ENCODE peak calls at places on chromosomes 5 and 9, in five cellular contexts. W is fibroblast of lung; Y is DMS 273 treated with DMSO at 0.1 percent for 48 hours; C is EH; D is stimulated activated CD4-positive, alpha-beta T cell treated with anti-CD3 and anti-CD28 coated beads, Interleukin-1b, Interleukin-23, amount 100 ng/mL, for 24 hours. J is an unnamed sample.

GRCh38 chr9:72554221-72554641 is 32.8 kb downstream of the TMC1 start:
- DNase-seq in C (peak; percentile 100), D (no peak), Y (no peak), W (peak; percentile 67), J (peak; percentile 82)

GRCh38 chr9:16871358-16872151 is 1.1 kb upstream of the BNC2 start:
- DNase-seq in W (peak; percentile 94), C (peak; percentile 89), Y (no peak), D (no peak), J (peak; percentile 79)

GRCh38 chr5:154603978-154604679 is 126.1 kb upstream of the HAND1 start:
- DNase-seq in D (no peak), C (peak; percentile 60), W (peak; percentile 38), Y (peak; percentile 5), J (peak; percentile 47)

GRCh38 chr5:159184858-159185381 is 24.4 kb downstream of the RNF145 start:
- DNase-seq in C (peak; percentile 93), Y (no peak), D (peak; percentile 25), W (peak; percentile 59), J (peak; percentile 97)

GRCh38 chr5:157820593-157821252 is 38.2 kb downstream of the CLINT1 start:
- DNase-seq in C (peak; percentile 43), Y (no peak), D (no peak), W (peak; percentile 75), J (peak; percentile 66)

GRCh38 chr5:143314664-143315063 is 88.8 kb downstream of the NR3C1 start:
- DNase-seq in Y (no peak), W (peak; percentile 63), C (peak; percentile 89), D (no peak), J (peak; percentile 86)

GRCh38 chr5:5602554-5602953 is 180.1 kb downstream of the ICE1 start:
- DNase-seq in W (no peak), D (no peak), Y (no peak), C (no peak), J (no peak)

GRCh38 chr9:125409637-125410521 is 148.3 kb downstream of the GAPVD1 start:
- DNase-seq in C (peak; percentile 34), Y (no peak), W (no peak), D (no peak), J (peak; percentile 63)

GRCh38 chr9:137462396-137463193 is 3.5 kb upstream of the NSMF start:
- DNase-seq in W (no peak), D (no peak), Y (peak; percentile 76), C (no peak), J (no peak)

GRCh38 chr9:34993502-34994428 is 4.2 kb downstream of the DNAJB5 start:
- DNase-seq in D (no peak), W (peak; percentile 91), C (peak; percentile 70), Y (peak; percentile 14), J (no peak)

GRCh38 chr5:134289509-134290113 is 63.7 kb upstream of the PPP2CA start:
- DNase-seq in W (peak; percentile 89), Y (peak; percentile 20), D (no peak), C (peak; percentile 81), J (peak; percentile 88)

GRCh38 chr5:176882566-176882900 is 16.6 kb downstream of the HK3 start:
- DNase-seq in D (no peak), W (no peak), Y (no peak), C (no peak), J (no peak)

GRCh38 chr5:69300537-69301203 is 31.9 kb downstream of the CCDC125 start:
- DNase-seq in Y (no peak), C (no peak), D (no peak), W (no peak), J (no peak)

GRCh38 chr9:129775443-129775842 is 22.6 kb upstream of the PTGES start:
- DNase-seq in D (no peak), W (no peak), Y (no peak), C (no peak), J (no peak)

GRCh38 chr9:98457696-98458370 is 202.4 kb upstream of the TBC1D2 start:
- DNase-seq in D (no peak), W (no peak), Y (no peak), C (peak; percentile 68), J (peak; percentile 21)

GRCh38 chr5:96876292-96876850 is at the start of gene ERAP2:
- DNase-seq in D (no peak), C (peak; percentile 59), Y (peak; percentile 31), W (peak; percentile 74), J (peak; percentile 66)

GRCh38 chr9:85569988-85570387 is 171.8 kb downstream of the AGTPBP1 start:
- DNase-seq in D (no peak), W (peak; percentile 9), C (peak; percentile 51), Y (no peak), J (peak; percentile 34)

GRCh38 chr5:178577376-178577839 is 12.8 kb downstream of the COL23A1 start:
- DNase-seq in C (no peak), W (no peak), D (no peak), Y (no peak), J (no peak)

GRCh38 chr5:91271999-91272398 is 111.1 kb downstream of the ARRDC3 start:
- DNase-seq in C (no peak), Y (no peak), W (no peak), D (no peak), J (no peak)